ENCODE peak calls at places on chromosomes 12 and 14, in six cellular contexts. X is MCF 10A; S is central memory CD8-positive, alpha-beta T cell; V is C1 segment of cervical spinal cord; I is hepatic stellate cell; Q is ELR. U is an unnamed sample.

GRCh38 chr14:80077262-80077661 is 134.0 kb downstream of the DIO2 start:
- DNase-seq in X (no peak), S (no peak), V (no peak), I (no peak), Q (no peak), U (no peak)

GRCh38 chr12:14505626-14506596 is 61.8 kb downstream of the PLBD1 start:
- DNase-seq in X (no peak), S (no peak), V (no peak), I (no peak), Q (no peak), U (no peak)

GRCh38 chr12:55842681-55843429 is at the start of gene MMP19:
- DNase-seq in X (peak; percentile 77), S (no peak), V (no peak), I (peak; percentile 75), Q (peak; percentile 83), U (no peak)

GRCh38 chr14:102793531-102794328 is 16.5 kb downstream of the TRAF3 start:
- DNase-seq in X (no peak), S (no peak), V (no peak), I (no peak), Q (no peak), U (no peak)

GRCh38 chr12:46082473-46082872 is 92.1 kb upstream of the SCAF11 start:
- DNase-seq in X (no peak), S (no peak), V (no peak), I (no peak), Q (no peak), U (no peak)

GRCh38 chr12:117986705-117987469 is 18.1 kb upstream of the KSR2 start:
- DNase-seq in X (peak; percentile 54), S (no peak), V (no peak), I (no peak), Q (peak; percentile 94), U (no peak)

GRCh38 chr12:79778802-79779201 is 88.0 kb upstream of the PAWR start:
- DNase-seq in X (no peak), S (no peak), V (no peak), I (no peak), Q (no peak), U (no peak)

GRCh38 chr12:52382854-52383253 is 2.6 kb downstream of the KRT84 start:
- DNase-seq in X (no peak), S (no peak), V (no peak), I (no peak), Q (no peak), U (no peak)

U was measured in putamen.